ENCODE peak calls at places on chromosomes 16 and 17, in five cellular contexts. M is mammary epithelial cell, Q is thoracic aorta, V is cardiac muscle cell, A is tibial nerve. Y is an unnamed sample.

GRCh38 chr17:4950075-4950756 is 703 bp upstream of the ENO3 start:
- DNase-seq in M (no peak), Q (no peak), V (peak), A (peak), Y (no peak)

GRCh38 chr16:56946767-56947603 is 14.8 kb upstream of the CETP start:
- DNase-seq in M (no peak), Q (no peak), V (no peak), A (no peak), Y (no peak)

GRCh38 chr17:66123163-66123562 is 68.8 kb downstream of the CEP112 start:
- DNase-seq in M (peak), Q (no peak), V (peak), A (no peak), Y (no peak)

GRCh38 chr17:77098884-77099545 is 41.8 kb upstream of the SEC14L1 start:
- DNase-seq in M (peak), Q (no peak), V (no peak), A (no peak), Y (peak)

GRCh38 chr16:66751135-66751991 is at the start of gene DYNC1LI2:
- DNase-seq in M (peak), Q (peak), V (peak), A (peak), Y (peak)

GRCh38 chr17:77327566-77328463 is 187.0 kb downstream of the SEC14L1 start:
- DNase-seq in M (no peak), Q (no peak), V (no peak), A (peak), Y (peak)

GRCh38 chr17:49979748-49980479 is 10.9 kb downstream of the DLX4 start:
- DNase-seq in M (no peak), Q (no peak), V (no peak), A (no peak), Y (no peak)

GRCh38 chr16:9598731-9599083 is 507.3 kb downstream of the HAPSTR1 start:
- DNase-seq in M (no peak), Q (no peak), V (no peak), A (no peak), Y (no peak)

GRCh38 chr17:76538941-76539340 is 903 bp upstream of the PRCD start:
- DNase-seq in M (no peak), Q (no peak), V (no peak), A (no peak), Y (no peak)

GRCh38 chr16:85902366-85903155 is 3.6 kb downstream of the IRF8 start:
- DNase-seq in M (no peak), Q (no peak), V (peak), A (no peak), Y (no peak)

GRCh38 chr16:14280541-14280940 is 209.4 kb downstream of the MRTFB start:
- DNase-seq in M (no peak), Q (no peak), V (no peak), A (no peak), Y (no peak)

GRCh38 chr17:70636517-70637133 is 467.3 kb downstream of the KCNJ2 start:
- DNase-seq in M (peak), Q (no peak), V (peak), A (no peak), Y (no peak)

GRCh38 chr17:32518856-32519768 is 32.3 kb downstream of the CDK5R1 start:
- DNase-seq in M (peak), Q (no peak), V (peak), A (no peak), Y (no peak)

GRCh38 chr16:31107465-31107867 is 720 bp upstream of the BCKDK start:
- DNase-seq in M (no peak), Q (no peak), V (no peak), A (no peak), Y (no peak)

GRCh38 chr16:88975511-88976061 is 1.4 kb downstream of the CBFA2T3 start:
- DNase-seq in M (no peak), Q (no peak), V (no peak), A (no peak), Y (no peak)

GRCh38 chr16:56793504-56793903 is 63.6 kb downstream of the NUP93 start:
- DNase-seq in M (peak), Q (no peak), V (peak), A (no peak), Y (no peak)

GRCh38 chr16:65644821-65645220 is 523.0 kb upstream of the CDH11 start:
- DNase-seq in M (no peak), Q (no peak), V (no peak), A (no peak), Y (no peak)

GRCh38 chr17:36813357-36813756 is 123.9 kb upstream of the LHX1 start:
- DNase-seq in M (no peak), Q (no peak), V (no peak), A (no peak), Y (no peak)

GRCh38 chr16:48350716-48351115 is 34.5 kb downstream of the SIAH1 start:
- DNase-seq in M (peak), Q (no peak), V (no peak), A (no peak), Y (peak)

GRCh38 chr16:71896688-71897368 is 1.5 kb downstream of the IST1 start:
- DNase-seq in M (no peak), Q (no peak), V (peak), A (no peak), Y (no peak)

GRCh38 chr16:19400709-19401108 is 17.0 kb upstream of the TMC5 start:
- DNase-seq in M (no peak), Q (no peak), V (no peak), A (no peak), Y (no peak)

GRCh38 chr16:8905168-8905762 is 23.1 kb downstream of the LITAFD start:
- DNase-seq in M (no peak), Q (no peak), V (peak), A (no peak), Y (no peak)

GRCh38 chr17:37820313-37821024 is 75.6 kb upstream of the HNF1B start:
- DNase-seq in M (no peak), Q (no peak), V (peak), A (no peak), Y (no peak)
- H3K4me3 ChIP-seq in M (no peak), Q (no peak), V (no peak), A (no peak), Y (no peak)

GRCh38 chr17:35742896-35743477 is 10.1 kb downstream of the GAS2L2 start:
- DNase-seq in M (no peak), Q (no peak), V (no peak), A (no peak), Y (no peak)

GRCh38 chr17:35740216-35740615 is 8.8 kb downstream of the RASL10B start:
- DNase-seq in M (no peak), Q (no peak), V (no peak), A (no peak), Y (peak)

GRCh38 chr17:35738519-35739133 is 7.2 kb downstream of the RASL10B start:
- DNase-seq in M (no peak), Q (no peak), V (no peak), A (no peak), Y (no peak)

GRCh38 chr17:35742496-35742895 is 10.5 kb downstream of the GAS2L2 start:
- DNase-seq in M (no peak), Q (no peak), V (no peak), A (no peak), Y (no peak)

GRCh38 chr17:35740997-35741931 is 9.8 kb downstream of the RASL10B start:
- DNase-seq in M (no peak), Q (no peak), V (no peak), A (no peak), Y (no peak)
- TF ChIP-seq CTCF in M (no peak), Q (no peak), V (no peak), A (no peak), Y (no peak)

GRCh38 chr17:34255381-34255732 is 272 bp downstream of the CCL2 start:
- DNase-seq in M (no peak), Q (no peak), V (no peak), A (no peak), Y (no peak)
- H3K4me3 ChIP-seq in M (no peak), Q (peak), V (no peak), A (peak), Y (peak)

DNA sequence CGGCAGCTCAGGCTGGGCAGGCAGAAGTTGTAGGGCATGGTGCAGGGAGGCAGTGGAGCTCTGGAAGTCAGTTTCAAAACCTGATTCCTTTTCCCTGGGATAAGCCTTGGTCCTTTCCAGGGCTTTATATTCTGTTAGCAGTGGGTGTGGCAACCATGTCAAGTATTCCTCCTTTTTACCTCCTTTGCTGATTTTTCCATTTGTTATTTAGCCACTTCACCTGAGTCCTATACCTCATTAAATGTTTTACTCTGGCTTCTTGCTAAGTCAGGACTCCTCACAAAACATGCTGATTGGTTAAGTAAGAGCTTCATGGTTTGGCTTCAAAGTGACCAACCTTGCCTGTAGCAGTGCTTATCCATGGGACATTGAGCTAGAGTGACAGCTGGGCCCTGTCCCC is at the start of gene KRT33B:
- DNase-seq in M (no peak), Q (no peak), V (no peak), A (no peak), Y (no peak)
- TF ChIP-seq CTCF in M (no peak), Q (no peak), V (no peak), A (no peak), Y (no peak)

DNA sequence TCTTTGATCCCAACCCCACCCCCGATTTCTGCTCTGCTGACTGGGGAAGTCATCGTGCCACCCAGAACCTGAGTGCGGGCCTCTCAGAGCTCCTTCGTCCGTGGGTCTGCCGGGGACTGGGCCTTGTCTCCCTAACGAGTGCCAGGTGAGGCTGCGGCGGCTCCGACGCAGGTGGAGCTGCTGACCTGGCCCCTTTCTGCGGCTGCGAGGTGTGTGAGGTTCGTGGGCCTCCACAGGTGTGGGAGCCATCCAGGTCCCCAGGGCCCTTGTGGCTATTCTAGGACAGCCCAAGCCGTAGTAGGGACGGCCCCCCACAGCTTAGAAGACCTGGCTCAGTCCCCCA is 3.0 kb downstream of the UBE2I start:
- DNase-seq in M (no peak), Q (no peak), V (no peak), A (no peak), Y (no peak)
- H3K4me3 ChIP-seq in M (no peak), Q (no peak), V (no peak), A (peak), Y (peak)

GRCh38 chr16:68972720-68973119 is 129.4 kb downstream of the TANGO6 start:
- DNase-seq in M (peak), Q (no peak), V (peak), A (no peak), Y (no peak)
- TF ChIP-seq CTCF in M (peak), Q (no peak), V (peak), A (no peak), Y (no peak)

GRCh38 chr16:79764415-79765149 is 164.0 kb upstream of the MAF start:
- DNase-seq in M (no peak), Q (no peak), V (no peak), A (no peak), Y (no peak)

GRCh38 chr16:79769320-79770243 is 169.0 kb upstream of the MAF start:
- DNase-seq in M (no peak), Q (no peak), V (no peak), A (no peak), Y (no peak)

GRCh38 chr16:79768594-79768993 is 168.1 kb upstream of the MAF start:
- DNase-seq in M (peak), Q (no peak), V (no peak), A (no peak), Y (peak)

GRCh38 chr16:79770244-79771064 is 169.9 kb upstream of the MAF start:
- DNase-seq in M (peak), Q (peak), V (peak), A (peak), Y (peak)

DNA sequence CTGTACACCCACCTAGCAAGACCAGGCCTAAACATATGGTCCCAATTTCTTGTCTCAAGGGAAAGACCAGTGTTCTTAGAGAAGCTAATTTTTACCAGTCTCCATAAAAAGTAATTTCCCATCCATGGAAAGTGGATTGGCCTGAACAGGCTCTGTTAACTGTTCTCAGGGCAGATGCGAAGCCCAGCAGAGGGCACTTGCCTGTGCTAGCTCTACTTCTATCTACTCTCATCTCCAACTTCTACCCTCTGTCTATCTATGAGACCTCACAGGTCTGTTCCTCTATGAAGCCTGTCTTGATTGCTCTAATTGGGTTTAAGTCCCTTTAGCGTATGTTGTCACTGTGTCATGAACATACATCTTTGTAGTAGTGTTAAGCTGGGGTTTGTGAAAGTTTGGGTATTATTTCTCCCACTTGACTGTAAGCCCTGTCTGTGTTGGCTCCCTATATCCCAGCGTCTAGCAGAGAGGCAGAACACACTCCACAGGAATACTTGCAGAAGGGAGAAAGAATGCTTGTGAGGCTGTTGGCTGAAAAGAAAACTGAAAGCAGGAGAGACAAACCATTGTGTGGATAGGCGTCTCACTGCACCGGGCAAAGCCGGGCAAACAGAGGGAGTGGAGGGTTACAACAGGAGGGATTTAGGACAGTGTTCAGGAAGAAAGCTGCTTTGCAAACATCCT is 167.2 kb upstream of the MAF start:
- DNase-seq in M (peak), Q (no peak), V (no peak), A (no peak), Y (no peak)
- H3K4me3 ChIP-seq in M (peak), Q (peak), V (no peak), A (peak), Y (peak)

DNA sequence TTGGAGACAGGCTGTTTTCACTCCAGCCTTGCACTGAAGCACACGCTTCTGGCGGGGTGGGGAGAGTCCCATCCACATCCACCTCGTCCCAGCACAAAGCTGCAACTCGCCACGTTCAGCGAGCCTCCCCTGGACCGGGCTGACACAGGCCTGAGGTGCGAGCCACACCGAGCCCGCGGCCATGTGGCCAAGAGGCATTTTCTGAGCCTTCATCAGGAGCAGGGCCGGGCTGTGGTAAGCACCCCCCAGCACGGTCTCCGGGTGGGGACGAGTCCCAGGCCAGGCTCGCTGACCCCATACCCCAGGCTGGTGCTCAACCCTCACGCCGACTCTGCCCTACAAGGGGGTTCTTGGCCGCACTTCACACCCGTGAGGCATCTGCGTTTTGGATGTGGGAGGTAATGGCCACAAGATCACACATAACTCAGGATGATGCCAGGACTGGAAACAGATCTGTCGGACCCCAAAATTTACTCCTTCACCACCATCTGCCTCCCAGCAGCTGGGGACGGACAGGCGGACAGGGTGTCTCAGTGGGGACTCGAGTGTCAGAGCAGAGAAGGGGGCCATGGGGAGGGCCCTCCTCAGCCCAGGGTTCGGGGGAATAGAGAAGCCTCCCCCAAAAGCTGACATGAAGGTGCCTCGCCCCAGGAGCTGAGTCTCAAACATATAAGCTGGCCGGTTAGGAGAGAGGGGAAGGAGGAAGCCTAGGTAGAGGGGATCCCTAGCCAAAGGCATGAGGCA is 28.5 kb downstream of the TBC1D16 start:
- DNase-seq in M (no peak), Q (no peak), V (no peak), A (no peak), Y (no peak)
- TF ChIP-seq CTCF in M (no peak), Q (no peak), V (no peak), A (no peak), Y (no peak)

DNA sequence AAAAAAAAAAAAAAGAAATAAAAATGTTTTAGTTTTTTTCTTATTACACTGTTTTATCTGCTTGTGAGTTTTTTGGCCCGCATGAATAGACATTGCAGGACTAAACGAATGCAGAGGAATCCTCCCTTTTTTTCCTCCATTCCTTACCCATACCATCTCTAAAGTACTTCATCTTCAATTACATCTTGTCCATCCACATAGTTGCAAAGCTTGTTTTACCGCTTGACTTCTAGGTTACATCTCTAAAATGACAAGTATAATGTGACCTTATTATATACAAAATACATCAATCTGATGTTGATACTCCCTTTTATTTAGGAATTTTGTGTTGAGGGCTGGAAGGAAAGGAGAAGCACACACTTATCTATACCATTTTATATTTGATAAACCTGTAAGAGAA is 12.8 kb downstream of the RETREG3 start:
- DNase-seq in M (no peak), Q (no peak), V (no peak), A (no peak), Y (no peak)
- H3K4me3 ChIP-seq in M (no peak), Q (no peak), V (no peak), A (no peak), Y (no peak)

GRCh38 chr16:63287411-63287810 is 1251.2 kb upstream of the CDH8 start:
- DNase-seq in M (peak), Q (no peak), V (no peak), A (no peak), Y (no peak)

GRCh38 chr16:63292036-63292435 is 1255.8 kb upstream of the CDH8 start:
- DNase-seq in M (no peak), Q (no peak), V (no peak), A (no peak), Y (no peak)

GRCh38 chr16:63289834-63290460 is 1253.7 kb upstream of the CDH8 start:
- DNase-seq in M (no peak), Q (no peak), V (peak), A (no peak), Y (no peak)
- TF ChIP-seq CTCF in M (peak), Q (no peak), V (peak), A (peak), Y (peak)